ENCODE peak calls at places on chromosomes 4 and X, in ten cellular contexts. One of them, this sample, is unnamed.

GRCh38 chrX:40852573-40852972 is 117.2 kb upstream of the MED14 start:
- DNase-seq in astrocyte of the spinal cord: no peak
- DNase-seq in neural progenitor cell: peak
- DNase-seq in COR-L47: no peak
- DNase-seq in GM04504: no peak
- DNase-seq in ELF-1: peak
- DNase-seq in left ventricle myocardium superior: no peak
- DNase-seq in B cell: no peak
- DNase-seq in K562: no peak
- DNase-seq in AG10803: no peak
- DNase-seq in this sample: no peak

GRCh38 chr4:126364290-126364978 is 1049.7 kb downstream of the FAT4 start:
- DNase-seq in astrocyte of the spinal cord: peak
- DNase-seq in neural progenitor cell: no peak
- DNase-seq in COR-L47: no peak
- DNase-seq in GM04504: no peak
- DNase-seq in ELF-1: no peak
- DNase-seq in left ventricle myocardium superior: no peak
- DNase-seq in B cell: no peak
- DNase-seq in K562: no peak
- DNase-seq in AG10803: peak
- DNase-seq in this sample: no peak

GRCh38 chr4:52780627-52781354 is 29.6 kb upstream of the ERVMER34-1 start:
- DNase-seq in astrocyte of the spinal cord: no peak
- DNase-seq in neural progenitor cell: no peak
- DNase-seq in COR-L47: no peak
- DNase-seq in GM04504: no peak
- DNase-seq in ELF-1: no peak
- DNase-seq in left ventricle myocardium superior: no peak
- DNase-seq in B cell: no peak
- DNase-seq in K562: peak
- DNase-seq in AG10803: no peak
- DNase-seq in this sample: peak

GRCh38 chr4:177313263-177313662 is 3.6 kb downstream of the NEIL3 start:
- DNase-seq in astrocyte of the spinal cord: no peak
- DNase-seq in neural progenitor cell: no peak
- DNase-seq in COR-L47: no peak
- DNase-seq in GM04504: peak
- DNase-seq in ELF-1: no peak
- DNase-seq in left ventricle myocardium superior: no peak
- DNase-seq in B cell: no peak
- DNase-seq in K562: no peak
- DNase-seq in AG10803: peak
- DNase-seq in this sample: no peak

GRCh38 chr4:120228086-120228485 is 161.4 kb upstream of the MAD2L1 start:
- DNase-seq in astrocyte of the spinal cord: no peak
- DNase-seq in neural progenitor cell: no peak
- DNase-seq in COR-L47: no peak
- DNase-seq in GM04504: no peak
- DNase-seq in ELF-1: no peak
- DNase-seq in left ventricle myocardium superior: no peak
- DNase-seq in B cell: no peak
- DNase-seq in K562: no peak
- DNase-seq in AG10803: peak
- DNase-seq in this sample: no peak

GRCh38 chr4:148007303-148007702 is 275.4 kb downstream of the ARHGAP10 start:
- DNase-seq in astrocyte of the spinal cord: peak
- DNase-seq in neural progenitor cell: no peak
- DNase-seq in COR-L47: no peak
- DNase-seq in GM04504: peak
- DNase-seq in ELF-1: peak
- DNase-seq in left ventricle myocardium superior: no peak
- DNase-seq in B cell: no peak
- DNase-seq in K562: peak
- DNase-seq in AG10803: peak
- DNase-seq in this sample: peak

GRCh38 chrX:22689290-22689689 is 310.5 kb upstream of the DDX53 start:
- DNase-seq in astrocyte of the spinal cord: peak
- DNase-seq in neural progenitor cell: no peak
- DNase-seq in COR-L47: no peak
- DNase-seq in GM04504: no peak
- DNase-seq in ELF-1: no peak
- DNase-seq in left ventricle myocardium superior: no peak
- DNase-seq in B cell: no peak
- DNase-seq in K562: no peak
- DNase-seq in AG10803: peak
- DNase-seq in this sample: no peak

GRCh38 chr4:80029364-80029763 is 43.7 kb downstream of the ANTXR2 start:
- DNase-seq in astrocyte of the spinal cord: no peak
- DNase-seq in neural progenitor cell: no peak
- DNase-seq in COR-L47: no peak
- DNase-seq in GM04504: no peak
- DNase-seq in ELF-1: no peak
- DNase-seq in left ventricle myocardium superior: no peak
- DNase-seq in B cell: no peak
- DNase-seq in K562: no peak
- DNase-seq in AG10803: no peak
- DNase-seq in this sample: no peak

GRCh38 chr4:78432896-78433295 is 118.7 kb upstream of the ANXA3 start:
- DNase-seq in astrocyte of the spinal cord: peak
- DNase-seq in neural progenitor cell: peak
- DNase-seq in COR-L47: no peak
- DNase-seq in GM04504: peak
- DNase-seq in ELF-1: peak
- DNase-seq in left ventricle myocardium superior: no peak
- DNase-seq in B cell: no peak
- DNase-seq in K562: no peak
- DNase-seq in AG10803: peak
- DNase-seq in this sample: no peak

GRCh38 chr4:156803056-156803455 is 168.5 kb downstream of the PDGFC start:
- DNase-seq in astrocyte of the spinal cord: no peak
- DNase-seq in neural progenitor cell: no peak
- DNase-seq in COR-L47: no peak
- DNase-seq in GM04504: peak
- DNase-seq in ELF-1: no peak
- DNase-seq in left ventricle myocardium superior: no peak
- DNase-seq in B cell: no peak
- DNase-seq in K562: no peak
- DNase-seq in AG10803: peak
- DNase-seq in this sample: no peak

GRCh38 chrX:110210417-110211139 is 107.3 kb downstream of the AMMECR1 start:
- DNase-seq in astrocyte of the spinal cord: peak
- DNase-seq in neural progenitor cell: no peak
- DNase-seq in COR-L47: peak
- DNase-seq in GM04504: peak
- DNase-seq in ELF-1: no peak
- DNase-seq in left ventricle myocardium superior: no peak
- DNase-seq in B cell: no peak
- DNase-seq in K562: no peak
- DNase-seq in AG10803: peak
- DNase-seq in this sample: peak

GRCh38 chrX:102338162-102338561 is 91.2 kb downstream of the NXF2 start:
- DNase-seq in astrocyte of the spinal cord: no peak
- DNase-seq in neural progenitor cell: no peak
- DNase-seq in COR-L47: no peak
- DNase-seq in GM04504: no peak
- DNase-seq in ELF-1: no peak
- DNase-seq in left ventricle myocardium superior: no peak
- DNase-seq in B cell: no peak
- DNase-seq in K562: no peak
- DNase-seq in AG10803: no peak
- DNase-seq in this sample: no peak

GRCh38 chr4:133493241-133493640 is 344.1 kb downstream of the PCDH10 start:
- DNase-seq in astrocyte of the spinal cord: no peak
- DNase-seq in neural progenitor cell: no peak
- DNase-seq in COR-L47: no peak
- DNase-seq in GM04504: no peak
- DNase-seq in ELF-1: no peak
- DNase-seq in left ventricle myocardium superior: no peak
- DNase-seq in B cell: no peak
- DNase-seq in K562: no peak
- DNase-seq in AG10803: no peak
- DNase-seq in this sample: no peak

GRCh38 chr4:189029961-189030360 is 890.7 kb downstream of the TRIML1 start:
- DNase-seq in astrocyte of the spinal cord: no peak
- DNase-seq in neural progenitor cell: no peak
- DNase-seq in COR-L47: no peak
- DNase-seq in GM04504: no peak
- DNase-seq in ELF-1: no peak
- DNase-seq in left ventricle myocardium superior: no peak
- DNase-seq in B cell: no peak
- DNase-seq in K562: no peak
- DNase-seq in AG10803: no peak
- DNase-seq in this sample: no peak

GRCh38 chr4:15754323-15754722 is 23.8 kb upstream of the CD38 start:
- DNase-seq in astrocyte of the spinal cord: peak
- DNase-seq in neural progenitor cell: no peak
- DNase-seq in COR-L47: no peak
- DNase-seq in GM04504: no peak
- DNase-seq in ELF-1: no peak
- DNase-seq in left ventricle myocardium superior: no peak
- DNase-seq in B cell: no peak
- DNase-seq in K562: no peak
- DNase-seq in AG10803: no peak
- DNase-seq in this sample: no peak

GRCh38 chr4:112516401-112517066 is 554 bp upstream of the NEUROG2 start:
- DNase-seq in astrocyte of the spinal cord: no peak
- DNase-seq in neural progenitor cell: peak
- DNase-seq in COR-L47: peak
- DNase-seq in GM04504: no peak
- DNase-seq in ELF-1: peak
- DNase-seq in left ventricle myocardium superior: peak
- DNase-seq in B cell: no peak
- DNase-seq in K562: peak
- DNase-seq in AG10803: no peak
- DNase-seq in this sample: no peak

GRCh38 chr4:1360423-1361283 is 13.6 kb downstream of the UVSSA start:
- DNase-seq in astrocyte of the spinal cord: peak
- DNase-seq in neural progenitor cell: no peak
- DNase-seq in COR-L47: no peak
- DNase-seq in GM04504: peak
- DNase-seq in ELF-1: peak
- DNase-seq in left ventricle myocardium superior: no peak
- DNase-seq in B cell: no peak
- DNase-seq in K562: no peak
- DNase-seq in AG10803: peak
- DNase-seq in this sample: no peak

GRCh38 chr4:81060587-81061339 is 30.3 kb downstream of the BMP3 start:
- DNase-seq in astrocyte of the spinal cord: no peak
- DNase-seq in neural progenitor cell: no peak
- DNase-seq in COR-L47: no peak
- DNase-seq in GM04504: no peak
- DNase-seq in ELF-1: no peak
- DNase-seq in left ventricle myocardium superior: no peak
- DNase-seq in B cell: no peak
- DNase-seq in K562: no peak
- DNase-seq in AG10803: no peak
- DNase-seq in this sample: no peak

GRCh38 chr4:8270912-8271815 is 1.6 kb downstream of the HTRA3 start:
- DNase-seq in astrocyte of the spinal cord: no peak
- DNase-seq in neural progenitor cell: no peak
- DNase-seq in COR-L47: no peak
- DNase-seq in GM04504: no peak
- DNase-seq in ELF-1: no peak
- DNase-seq in left ventricle myocardium superior: peak
- DNase-seq in B cell: no peak
- DNase-seq in K562: no peak
- DNase-seq in AG10803: no peak
- DNase-seq in this sample: no peak

GRCh38 chr4:1305781-1306455 is 16.2 kb downstream of the MAEA start:
- DNase-seq in astrocyte of the spinal cord: no peak
- DNase-seq in neural progenitor cell: no peak
- DNase-seq in COR-L47: no peak
- DNase-seq in GM04504: no peak
- DNase-seq in ELF-1: peak
- DNase-seq in left ventricle myocardium superior: no peak
- DNase-seq in B cell: no peak
- DNase-seq in K562: peak
- DNase-seq in AG10803: no peak
- DNase-seq in this sample: peak

GRCh38 chrX:40157228-40158035 is 59.7 kb upstream of the BCOR start:
- DNase-seq in astrocyte of the spinal cord: no peak
- DNase-seq in neural progenitor cell: peak
- DNase-seq in COR-L47: no peak
- DNase-seq in GM04504: no peak
- DNase-seq in ELF-1: peak
- DNase-seq in left ventricle myocardium superior: no peak
- DNase-seq in B cell: no peak
- DNase-seq in K562: no peak
- DNase-seq in AG10803: no peak
- DNase-seq in this sample: no peak

GRCh38 chr4:129614581-129614980 is 518.6 kb downstream of the C4orf33 start:
- DNase-seq in astrocyte of the spinal cord: no peak
- DNase-seq in neural progenitor cell: peak
- DNase-seq in COR-L47: no peak
- DNase-seq in GM04504: no peak
- DNase-seq in ELF-1: no peak
- DNase-seq in left ventricle myocardium superior: no peak
- DNase-seq in B cell: no peak
- DNase-seq in K562: no peak
- DNase-seq in AG10803: no peak
- DNase-seq in this sample: no peak

GRCh38 chr4:168475745-168476144 is 4.5 kb downstream of the DDX60L start:
- DNase-seq in astrocyte of the spinal cord: no peak
- DNase-seq in neural progenitor cell: peak
- DNase-seq in COR-L47: no peak
- DNase-seq in GM04504: no peak
- DNase-seq in ELF-1: peak
- DNase-seq in left ventricle myocardium superior: no peak
- DNase-seq in B cell: no peak
- DNase-seq in K562: peak
- DNase-seq in AG10803: no peak
- DNase-seq in this sample: no peak

GRCh38 chrX:10533686-10534365 is 86.6 kb downstream of the MID1 start:
- DNase-seq in astrocyte of the spinal cord: no peak
- DNase-seq in neural progenitor cell: no peak
- DNase-seq in COR-L47: no peak
- DNase-seq in GM04504: no peak
- DNase-seq in ELF-1: no peak
- DNase-seq in left ventricle myocardium superior: no peak
- DNase-seq in B cell: no peak
- DNase-seq in K562: no peak
- DNase-seq in AG10803: no peak
- DNase-seq in this sample: peak

GRCh38 chr4:75169020-75169814 is 236.3 kb downstream of the PARM1 start:
- DNase-seq in astrocyte of the spinal cord: no peak
- DNase-seq in neural progenitor cell: no peak
- DNase-seq in COR-L47: peak
- DNase-seq in GM04504: no peak
- DNase-seq in ELF-1: peak
- DNase-seq in left ventricle myocardium superior: no peak
- DNase-seq in B cell: no peak
- DNase-seq in K562: no peak
- DNase-seq in AG10803: no peak
- DNase-seq in this sample: no peak

GRCh38 chr4:970854-971520 is 2.4 kb downstream of the DGKQ start:
- DNase-seq in astrocyte of the spinal cord: no peak
- DNase-seq in neural progenitor cell: no peak
- DNase-seq in COR-L47: no peak
- DNase-seq in GM04504: no peak
- DNase-seq in ELF-1: no peak
- DNase-seq in left ventricle myocardium superior: peak
- DNase-seq in B cell: no peak
- DNase-seq in K562: no peak
- DNase-seq in AG10803: no peak
- DNase-seq in this sample: no peak

GRCh38 chr4:112593438-112594133 is 43.1 kb downstream of the ZGRF1 start:
- DNase-seq in astrocyte of the spinal cord: no peak
- DNase-seq in neural progenitor cell: no peak
- DNase-seq in COR-L47: no peak
- DNase-seq in GM04504: no peak
- DNase-seq in ELF-1: no peak
- DNase-seq in left ventricle myocardium superior: no peak
- DNase-seq in B cell: no peak
- DNase-seq in K562: no peak
- DNase-seq in AG10803: no peak
- DNase-seq in this sample: no peak

GRCh38 chrX:154603438-154604430 is 15.3 kb downstream of the CTAG1B start:
- DNase-seq in astrocyte of the spinal cord: peak
- DNase-seq in neural progenitor cell: no peak
- DNase-seq in COR-L47: no peak
- DNase-seq in GM04504: no peak
- DNase-seq in ELF-1: no peak
- DNase-seq in left ventricle myocardium superior: no peak
- DNase-seq in B cell: no peak
- DNase-seq in K562: no peak
- DNase-seq in AG10803: peak
- DNase-seq in this sample: no peak